ENCODE peak calls at places on chromosomes 3 and 15, in eight cellular contexts. T, N, I, C, F, E, A and B are unnamed samples.

GRCh38 chr3:14177580-14178246 is 688 bp downstream of the XPC start:
- DNase-seq in T (no peak), N (no peak), I (no peak), C (no peak), F (no peak), E (peak; percentile 6), A (no peak), B (no peak)

GRCh38 chr3:48716508-48716981 is 476 bp downstream of the IP6K2 start:
- DNase-seq in T (no peak), N (no peak), I (no peak), C (no peak), F (no peak), E (no peak), A (peak; percentile 44), B (peak; percentile 12)

GRCh38 chr3:93973160-93974126 is at the start of gene PROS1:
- DNase-seq in T (peak; percentile 88), N (peak; percentile 24), I (peak; percentile 62), C (peak; percentile 94), F (no peak), E (peak; percentile 78), A (peak; percentile 90), B (peak; percentile 74)

GRCh38 chr15:50854594-50855490 is 53.6 kb upstream of the AP4E1 start:
- DNase-seq in T (no peak), N (no peak), I (peak; percentile 11), C (no peak), F (no peak), E (no peak), A (peak; percentile 40), B (peak; percentile 79)

GRCh38 chr3:66527253-66527652 is 26.4 kb upstream of the LRIG1 start:
- DNase-seq in T (no peak), N (no peak), I (no peak), C (no peak), F (no peak), E (no peak), A (no peak), B (no peak)

GRCh38 chr3:42189071-42189470 is 76.9 kb downstream of the CCK start:
- DNase-seq in T (no peak), N (no peak), I (no peak), C (no peak), F (no peak), E (no peak), A (no peak), B (no peak)

GRCh38 chr3:57596495-57597239 is 477 bp downstream of the ARF4 start:
- DNase-seq in T (peak; percentile 92), N (peak; percentile 40), I (peak; percentile 87), C (peak; percentile 94), F (no peak), E (peak; percentile 43), A (peak; percentile 96), B (peak; percentile 93)

GRCh38 chr3:49021813-49022720 is at the start of gene NDUFAF3:
- DNase-seq in T (peak; percentile 96), N (peak; percentile 90), I (peak; percentile 80), C (peak; percentile 95), F (peak; percentile 74), E (peak; percentile 51), A (peak; percentile 97), B (peak; percentile 88)

GRCh38 chr3:25437953-25438352 is 9.9 kb downstream of the RARB start:
- DNase-seq in T (no peak), N (no peak), I (no peak), C (no peak), F (no peak), E (no peak), A (no peak), B (no peak)

GRCh38 chr15:85766007-85766831 is 28.5 kb downstream of the KLHL25 start:
- DNase-seq in T (no peak), N (no peak), I (no peak), C (no peak), F (no peak), E (no peak), A (peak; percentile 16), B (no peak)

GRCh38 chr3:65751123-65751700 is 287.5 kb downstream of the MAGI1 start:
- DNase-seq in T (no peak), N (no peak), I (no peak), C (no peak), F (no peak), E (no peak), A (peak; percentile 65), B (peak; percentile 5)

GRCh38 chr3:63343674-63344073 is 65.6 kb downstream of the SYNPR start:
- DNase-seq in T (peak; percentile 48), N (no peak), I (peak; percentile 98), C (no peak), F (no peak), E (peak; percentile 4), A (peak; percentile 95), B (peak; percentile 84)

GRCh38 chr3:188779537-188779936 is 392.2 kb upstream of the TPRG1 start:
- DNase-seq in T (no peak), N (no peak), I (no peak), C (no peak), F (no peak), E (no peak), A (no peak), B (no peak)

GRCh38 chr15:27490867-27491595 is 520.0 kb downstream of the GABRG3 start:
- DNase-seq in T (no peak), N (no peak), I (no peak), C (no peak), F (no peak), E (no peak), A (no peak), B (no peak)

GRCh38 chr3:65439641-65440040 is 599.1 kb downstream of the MAGI1 start:
- DNase-seq in T (peak; percentile 45), N (no peak), I (peak; percentile 47), C (no peak), F (no peak), E (peak; percentile 7), A (peak; percentile 70), B (peak; percentile 36)

GRCh38 chr3:13092621-13093339 is 19.6 kb upstream of the IQSEC1 start:
- DNase-seq in T (no peak), N (no peak), I (no peak), C (no peak), F (no peak), E (no peak), A (no peak), B (peak; percentile 49)

GRCh38 chr3:134093906-134094305 is 64.2 kb upstream of the SLCO2A1 start:
- DNase-seq in T (no peak), N (no peak), I (no peak), C (no peak), F (no peak), E (no peak), A (peak; percentile 48), B (peak; percentile 61)

GRCh38 chr3:194327030-194327413 is 24.1 kb downstream of the CPN2 start:
- DNase-seq in T (no peak), N (no peak), I (no peak), C (no peak), F (no peak), E (no peak), A (no peak), B (no peak)

GRCh38 chr15:83164409-83165404 is 42.9 kb downstream of the HDGFL3 start:
- DNase-seq in T (no peak), N (no peak), I (no peak), C (no peak), F (no peak), E (no peak), A (peak; percentile 44), B (peak; percentile 2)

GRCh38 chr3:135097276-135097946 is 302.4 kb downstream of the EPHB1 start:
- DNase-seq in T (no peak), N (no peak), I (no peak), C (no peak), F (no peak), E (no peak), A (no peak), B (peak; percentile 6)

GRCh38 chr3:190385835-190386688 is 1.9 kb upstream of the CLDN16 start:
- DNase-seq in T (no peak), N (no peak), I (peak; percentile 90), C (no peak), F (no peak), E (no peak), A (peak; percentile 97), B (peak; percentile 96)

GRCh38 chr3:72018339-72018984 is 233.5 kb upstream of the PROK2 start:
- DNase-seq in T (no peak), N (no peak), I (no peak), C (no peak), F (no peak), E (no peak), A (peak; percentile 59), B (peak; percentile 20)

GRCh38 chr15:88440021-88440420 is 27.2 kb downstream of the MRPL46 start:
- DNase-seq in T (no peak), N (no peak), I (no peak), C (peak; percentile 42), F (no peak), E (no peak), A (peak; percentile 76), B (peak; percentile 78)

GRCh38 chr3:57696861-57697321 is 4.0 kb upstream of the DENND6A start:
- DNase-seq in T (no peak), N (no peak), I (no peak), C (no peak), F (no peak), E (no peak), A (peak; percentile 62), B (no peak)

GRCh38 chr3:195914648-195915473 is 6.5 kb upstream of the TNK2 start:
- DNase-seq in T (peak; percentile 95), N (no peak), I (peak; percentile 90), C (peak; percentile 98), F (peak; percentile 97), E (peak; percentile 88), A (peak; percentile 97), B (peak; percentile 99)

GRCh38 chr3:127831723-127832172 is 9.4 kb upstream of the MGLL start:
- DNase-seq in T (peak; percentile 81), N (no peak), I (no peak), C (no peak), F (no peak), E (no peak), A (peak; percentile 69), B (no peak)

GRCh38 chr15:60374628-60375081 is 23.1 kb downstream of the ANXA2 start:
- DNase-seq in T (no peak), N (no peak), I (peak; percentile 90), C (no peak), F (no peak), E (peak; percentile 62), A (peak; percentile 97), B (peak; percentile 99)

GRCh38 chr3:197103766-197104165 is 74.1 kb upstream of the MELTF start:
- DNase-seq in T (no peak), N (no peak), I (no peak), C (no peak), F (no peak), E (no peak), A (no peak), B (peak; percentile 28)

GRCh38 chr15:54519577-54519976 is 541.3 kb downstream of the UNC13C start:
- DNase-seq in T (no peak), N (no peak), I (no peak), C (no peak), F (no peak), E (no peak), A (no peak), B (no peak)

GRCh38 chr3:170614214-170614966 is 28.5 kb upstream of the SLC7A14 start:
- DNase-seq in T (no peak), N (no peak), I (peak; percentile 50), C (no peak), F (no peak), E (peak; percentile 10), A (peak; percentile 96), B (peak; percentile 93)

GRCh38 chr3:8153778-8154177 is 347.8 kb upstream of the LMCD1 start:
- DNase-seq in T (no peak), N (no peak), I (no peak), C (peak; percentile 26), F (no peak), E (no peak), A (no peak), B (no peak)

GRCh38 chr15:29888651-29889050 is 66.4 kb upstream of the TJP1 start:
- DNase-seq in T (no peak), N (no peak), I (no peak), C (no peak), F (no peak), E (no peak), A (peak; percentile 48), B (peak; percentile 37)

GRCh38 chr3:138265745-138266144 is 63.9 kb downstream of the NME9 start:
- DNase-seq in T (no peak), N (no peak), I (no peak), C (no peak), F (no peak), E (no peak), A (no peak), B (peak; percentile 18)

GRCh38 chr15:66961407-66961884 is 104.0 kb upstream of the SMAD3 start:
- DNase-seq in T (no peak), N (no peak), I (no peak), C (no peak), F (no peak), E (no peak), A (peak; percentile 44), B (no peak)